ENCODE peak calls at places on chromosomes 7 and 10, in seven cellular contexts. S is astrocyte of the cerebellum; D is activated CD8-positive, alpha-beta T cell treated with anti-CD3 and anti-CD28 coated beads for 36 hours; Q is posterior cingulate gyrus; J is activated CD4-positive, alpha-beta T cell treated with anti-CD3 and anti-CD28 coated beads for 24 hours; A is G401; H is Calu3. W is an unnamed sample.

GRCh38 chr10:83706120-83706519 is 433.2 kb upstream of the GHITM start:
- DNase-seq in D (no peak), A (no peak), Q (no peak), S (no peak), J (no peak), H (no peak), W (no peak)

GRCh38 chr10:88271736-88272135 is 311.4 kb downstream of the RNLS start:
- DNase-seq in H (no peak), D (peak; percentile 38), Q (no peak), S (no peak), J (no peak), A (peak; percentile 69), W (no peak)

GRCh38 chr7:99296471-99296870 is 23.8 kb downstream of the MYH16 start:
- DNase-seq in H (no peak), Q (peak; percentile 7), J (no peak), A (no peak), D (no peak), S (no peak), W (no peak)

GRCh38 chr10:44300666-44301649 is 83.9 kb downstream of the CXCL12 start:
- DNase-seq in H (no peak), Q (no peak), J (no peak), D (peak; percentile 14), A (peak; percentile 76), S (peak; percentile 88), W (no peak)

GRCh38 chr10:78544447-78545085 is 510.9 kb downstream of the RPS24 start:
- DNase-seq in S (no peak), A (no peak), H (no peak), Q (no peak), J (no peak), D (no peak), W (no peak)

GRCh38 chr10:102678842-102679289 is 34.6 kb downstream of the TRIM8 start:
- DNase-seq in Q (peak; percentile 88), D (peak; percentile 42), A (peak; percentile 40), J (no peak), H (peak; percentile 62), S (no peak), W (no peak)

GRCh38 chr10:5975641-5976473 is 1.5 kb downstream of the IL15RA start:
- DNase-seq in H (no peak), S (no peak), Q (no peak), J (peak; percentile 40), D (peak; percentile 89), A (peak; percentile 3), W (peak; percentile 64)

GRCh38 chr10:31707578-31708411 is 220.8 kb downstream of the ARHGAP12 start:
- DNase-seq in J (peak; percentile 33), D (peak; percentile 77), Q (peak; percentile 82), A (peak; percentile 32), S (peak; percentile 38), H (no peak), W (no peak)

GRCh38 chr10:76178561-76179292 is 747.3 kb downstream of the LRMDA start:
- DNase-seq in J (no peak), A (no peak), H (no peak), S (no peak), D (no peak), Q (no peak), W (no peak)

W was measured in CD4-positive, alpha-beta memory T cell.